ENCODE peak calls at places on chromosome 5, in seven cellular contexts. N is breast epithelium, Y is stomach, Z is astrocyte, M is OCI-LY7, P is left lung, C is astrocyte of the spinal cord. U is an unnamed sample.

GRCh38 chr5:131994533-131995226 is 16.8 kb downstream of the ACSL6 start:
- DNase-seq in N (no peak), Y (no peak), Z (no peak), M (no peak), P (no peak), C (no peak), U (no peak)

GRCh38 chr5:27328480-27328879 is 290.1 kb upstream of the CDH9 start:
- DNase-seq in N (no peak), Y (no peak), Z (peak), M (no peak), P (no peak), C (peak), U (no peak)

GRCh38 chr5:168653611-168654010 is 74.4 kb upstream of the PANK3 start:
- DNase-seq in N (no peak), Y (no peak), Z (no peak), M (no peak), P (no peak), C (no peak), U (no peak)

GRCh38 chr5:15604986-15605385 is 105.0 kb downstream of the FBXL7 start:
- DNase-seq in N (no peak), Y (no peak), Z (peak), M (no peak), P (no peak), C (peak), U (no peak)

GRCh38 chr5:170631471-170632195 is 127.8 kb downstream of the KCNIP1 start:
- DNase-seq in N (peak), Y (no peak), Z (no peak), M (no peak), P (no peak), C (no peak), U (no peak)

GRCh38 chr5:94618029-94618492 is 343 bp downstream of the KIAA0825 start:
- DNase-seq in N (peak), Y (peak), Z (peak), M (peak), P (peak), C (peak), U (peak)

GRCh38 chr5:882253-883185 is 10.1 kb downstream of the BRD9 start:
- DNase-seq in N (no peak), Y (no peak), Z (no peak), M (no peak), P (peak), C (no peak), U (no peak)

GRCh38 chr5:65021527-65022226 is 252.9 kb downstream of the CWC27 start:
- DNase-seq in N (no peak), Y (no peak), Z (no peak), M (peak), P (no peak), C (no peak), U (no peak)

GRCh38 chr5:56259002-56259511 is 25.9 kb upstream of the ANKRD55 start:
- DNase-seq in N (no peak), Y (no peak), Z (peak), M (no peak), P (no peak), C (peak), U (no peak)

GRCh38 chr5:92944903-92945629 is 636.0 kb downstream of the NR2F1-AS1 start:
- DNase-seq in N (no peak), Y (no peak), Z (peak), M (no peak), P (no peak), C (peak), U (peak)
- H3K4me3 ChIP-seq in N (no peak), Y (no peak), Z (no peak), M (no peak), P (no peak), C (no peak), U (peak)

DNA sequence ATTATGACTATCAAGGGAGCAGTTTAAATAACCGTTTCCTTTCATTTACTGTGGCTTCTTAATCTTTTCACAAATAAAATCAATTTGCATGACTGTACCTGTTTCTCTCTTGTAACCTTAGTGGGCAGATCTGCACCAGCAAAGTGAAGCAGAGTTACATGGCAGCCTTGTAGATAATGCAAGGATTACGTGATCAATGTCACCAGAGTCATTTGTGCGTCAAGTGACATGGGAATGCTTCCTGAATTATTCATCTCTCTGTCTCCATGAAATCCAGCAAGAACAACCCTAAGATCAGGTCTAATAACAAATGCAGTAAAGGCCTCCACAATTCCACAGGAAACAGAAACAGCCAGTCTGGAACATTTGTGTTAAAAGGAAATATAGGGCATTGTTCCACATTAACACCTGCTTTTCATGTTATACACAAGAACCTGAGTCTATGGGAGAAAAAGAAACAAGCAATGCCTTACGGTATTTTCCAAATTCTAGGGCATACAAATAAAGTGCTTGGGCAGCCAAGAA is 7.8 kb downstream of the GZMA start:
- DNase-seq in N (no peak), Y (no peak), Z (no peak), M (no peak), P (no peak), C (no peak), U (no peak)
- TF ChIP-seq CTCF in N (no peak), Y (no peak), Z (no peak), M (no peak), P (no peak), C (no peak), U (no peak)

GRCh38 chr5:136080483-136081180 is 51.8 kb downstream of the TGFBI start:
- DNase-seq in N (peak), Y (peak), Z (peak), M (no peak), P (peak), C (peak), U (no peak)
- H3K4me3 ChIP-seq in N (peak), Y (peak), Z (peak), M (no peak), P (peak), C (peak), U (no peak)

DNA sequence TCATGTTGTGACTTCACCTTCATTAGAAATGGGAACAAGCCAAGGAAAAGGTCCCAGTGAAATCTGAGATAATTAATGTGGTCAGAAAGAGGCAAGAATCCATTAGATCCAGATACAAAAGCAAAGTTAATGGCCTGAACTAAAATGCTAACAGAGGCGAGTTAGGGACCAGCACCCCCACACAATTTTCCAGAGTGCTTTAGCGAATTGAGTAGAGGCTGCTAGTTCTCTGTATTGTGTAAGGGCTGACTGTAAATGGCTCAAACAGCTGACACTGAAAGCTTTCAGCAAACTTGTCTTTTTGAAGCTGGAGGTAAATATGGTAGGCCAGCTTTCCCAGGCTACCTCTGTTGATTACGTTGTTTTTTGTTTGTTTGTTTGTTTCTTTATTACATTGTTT is 75.5 kb downstream of the CSNK1A1 start:
- DNase-seq in N (no peak), Y (no peak), Z (peak), M (no peak), P (no peak), C (no peak), U (no peak)
- TF ChIP-seq CTCF in N (no peak), Y (no peak), Z (no peak), M (no peak), P (no peak), C (no peak), U (no peak)

DNA sequence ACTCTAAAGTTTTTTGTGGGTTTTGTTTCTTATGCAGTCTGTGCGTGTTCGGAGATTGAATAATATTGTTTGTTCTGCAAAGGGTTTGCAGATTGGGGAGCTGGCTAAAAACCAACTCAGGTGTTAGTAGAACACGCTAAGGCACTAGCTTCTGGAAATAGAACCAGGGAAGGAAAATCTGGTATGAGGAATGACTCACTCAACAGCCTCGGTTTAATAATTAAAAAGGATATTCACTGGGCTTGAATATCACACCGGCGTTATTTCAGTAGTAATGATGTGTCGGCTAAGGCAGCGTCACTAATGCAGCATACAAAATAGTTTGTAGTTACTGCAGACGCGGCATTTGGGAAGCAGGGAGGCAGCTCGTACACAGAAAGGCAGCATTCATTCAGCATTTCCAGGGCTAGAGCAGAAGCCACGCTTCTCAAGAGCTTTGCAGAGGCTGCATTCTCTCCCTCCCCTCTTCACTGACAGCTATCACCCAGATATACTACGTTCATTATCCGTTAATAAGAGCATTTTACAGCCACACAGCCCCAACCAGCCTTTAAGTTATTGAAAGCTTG is 1.7 kb downstream of the ADRA1B start:
- DNase-seq in N (no peak), Y (peak), Z (no peak), M (no peak), P (no peak), C (peak), U (no peak)
- H3K4me3 ChIP-seq in N (no peak), Y (no peak), Z (peak), M (no peak), P (no peak), C (peak), U (no peak)

GRCh38 chr5:141208478-141208877 is at the start of gene PCDHB12:
- DNase-seq in N (no peak), Y (no peak), Z (no peak), M (peak), P (no peak), C (no peak), U (no peak)
- TF ChIP-seq CTCF in N (no peak), Y (no peak), Z (peak), M (peak), P (no peak), C (no peak), U (peak)

GRCh38 chr5:123452401-123452800 is 29.2 kb upstream of the CEP120 start:
- DNase-seq in N (no peak), Y (no peak), Z (no peak), M (no peak), P (no peak), C (no peak), U (no peak)

GRCh38 chr5:123450114-123450513 is 26.9 kb upstream of the CEP120 start:
- DNase-seq in N (no peak), Y (no peak), Z (no peak), M (no peak), P (no peak), C (no peak), U (no peak)

GRCh38 chr5:123448743-123449142 is 25.5 kb upstream of the CEP120 start:
- DNase-seq in N (no peak), Y (no peak), Z (no peak), M (no peak), P (no peak), C (no peak), U (no peak)

GRCh38 chr5:123449424-123449823 is 26.2 kb upstream of the CEP120 start:
- DNase-seq in N (no peak), Y (no peak), Z (no peak), M (no peak), P (no peak), C (no peak), U (no peak)

DNA sequence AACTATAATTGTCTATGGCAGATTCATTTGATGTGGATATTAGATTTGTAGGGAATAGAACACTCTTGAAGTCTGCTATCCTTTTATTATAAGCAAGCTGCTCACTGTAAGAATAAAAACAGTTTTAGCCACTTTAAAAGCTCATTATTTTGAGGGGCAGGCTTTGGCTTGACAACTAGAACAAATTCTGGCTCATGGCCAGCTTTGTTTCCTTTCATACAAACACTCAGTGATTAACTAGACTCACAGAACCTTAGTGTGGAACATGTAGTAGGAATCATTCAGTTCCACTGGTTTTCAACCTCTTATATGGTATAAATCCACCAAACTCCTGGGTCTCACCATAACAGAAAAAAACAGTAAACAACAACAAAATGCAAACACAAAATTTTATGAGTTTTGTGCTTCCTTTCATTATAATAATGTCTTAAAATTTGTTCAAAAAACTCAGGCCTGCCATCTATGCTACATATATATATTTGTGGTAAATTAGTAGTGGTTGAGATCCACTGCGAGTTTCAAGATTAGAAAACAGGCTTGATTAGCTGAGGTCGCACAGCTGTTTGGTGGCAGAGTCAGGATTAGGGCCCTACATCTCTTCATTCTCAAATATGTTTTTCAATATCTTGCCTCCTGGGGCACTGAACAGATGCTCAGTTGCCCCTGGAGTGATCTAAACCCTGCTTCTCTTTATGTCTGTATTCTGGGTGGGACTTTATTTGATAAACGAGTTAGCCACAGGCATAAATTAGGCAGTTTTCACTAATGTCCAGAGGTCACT is 27.6 kb upstream of the CEP120 start:
- DNase-seq in N (no peak), Y (no peak), Z (no peak), M (no peak), P (no peak), C (peak), U (no peak)
- H3K4me3 ChIP-seq in N (no peak), Y (no peak), Z (no peak), M (no peak), P (no peak), C (no peak), U (no peak)

U was measured in LNCaP clone FGC.